ENCODE peak calls at places on chromosome 19, in six cellular contexts. N, U, B, C, R and K are unnamed samples.

GRCh38 chr19:1401138-1401888 is at the start of gene GAMT:
- DNase-seq in N (peak), U (peak), B (no peak), C (no peak), R (no peak), K (no peak)

GRCh38 chr19:45115809-45116615 is 23.0 kb downstream of the PPP1R37 start:
- DNase-seq in N (no peak), U (no peak), B (no peak), C (no peak), R (no peak), K (no peak)

GRCh38 chr19:14614099-14614412 is 31.2 kb downstream of the CLEC17A start:
- DNase-seq in N (no peak), U (no peak), B (no peak), C (no peak), R (no peak), K (no peak)

GRCh38 chr19:34416021-34416545 is 11.9 kb downstream of the PDCD2L start:
- DNase-seq in N (no peak), U (no peak), B (no peak), C (no peak), R (no peak), K (no peak)

GRCh38 chr19:15810335-15810734 is 5.1 kb downstream of the OR10H1 start:
- DNase-seq in N (peak), U (no peak), B (no peak), C (no peak), R (peak), K (no peak)

GRCh38 chr19:35331551-35332214 is 2.7 kb downstream of the CD22 start:
- DNase-seq in N (no peak), U (no peak), B (no peak), C (no peak), R (no peak), K (no peak)

GRCh38 chr19:3039641-3040077 is 10.6 kb upstream of the TLE2 start:
- DNase-seq in N (no peak), U (no peak), B (no peak), C (no peak), R (peak), K (no peak)

GRCh38 chr19:44071824-44072542 is at the start of gene ZNF284:
- DNase-seq in N (peak), U (peak), B (no peak), C (peak), R (peak), K (peak)